ENCODE peak calls at places on chromosomes 5 and 9, in ten cellular contexts. J, D, Y, V, L, Q, X, U, K and H are unnamed samples.

GRCh38 chr5:127409236-127409921 is 108.1 kb upstream of the PRRC1 start:
- DNase-seq in Q (no peak), D (no peak), J (peak), K (no peak), X (no peak), V (no peak), L (no peak), Y (peak), U (no peak), H (no peak)

GRCh38 chr5:84115727-84116126 is 269.0 kb downstream of the EDIL3 start:
- DNase-seq in K (no peak), D (no peak), U (no peak), J (no peak), Y (no peak), X (no peak), V (no peak), Q (no peak), L (no peak), H (no peak)

GRCh38 chr9:87107072-87107471 is 159.8 kb upstream of the GAS1 start:
- DNase-seq in X (no peak), Q (peak), L (no peak), V (no peak), Y (peak), D (no peak), U (no peak), K (no peak), J (no peak), H (no peak)

GRCh38 chr9:130718576-130718975 is 25.0 kb downstream of the EXOSC2 start:
- DNase-seq in Y (no peak), Q (no peak), V (no peak), K (no peak), L (no peak), X (no peak), U (no peak), D (no peak), J (no peak), H (no peak)

GRCh38 chr9:30476826-30477225 is 1907.6 kb upstream of the ACO1 start:
- DNase-seq in Y (no peak), Q (no peak), K (no peak), D (no peak), X (no peak), U (no peak), L (no peak), V (no peak), J (no peak), H (no peak)

GRCh38 chr9:21305213-21305612 is at the start of gene IFNA5:
- DNase-seq in Q (no peak), X (no peak), Y (no peak), U (no peak), K (no peak), V (no peak), J (no peak), L (no peak), D (no peak), H (no peak)

GRCh38 chr5:132829742-132830435 is 558 bp downstream of the SHROOM1 start:
- DNase-seq in K (peak), L (peak), D (peak), X (peak), J (peak), Y (peak), Q (peak), U (peak), V (peak), H (peak)

GRCh38 chr9:19992556-19992955 is 203.7 kb upstream of the SLC24A2 start:
- DNase-seq in J (no peak), Y (no peak), K (no peak), Q (no peak), U (no peak), D (no peak), L (no peak), X (no peak), V (no peak), H (no peak)

GRCh38 chr5:58261605-58262004 is 198.3 kb downstream of the PLK2 start:
- DNase-seq in X (no peak), D (no peak), K (no peak), J (no peak), Y (no peak), V (no peak), U (no peak), Q (no peak), L (no peak), H (no peak)

GRCh38 chr9:126631254-126631653 is 17.5 kb downstream of the LMX1B start:
- DNase-seq in J (no peak), Y (no peak), X (no peak), D (no peak), U (no peak), L (no peak), Q (no peak), V (no peak), K (no peak), H (no peak)

GRCh38 chr5:56026863-56027300 is 32.1 kb upstream of the IL6ST start:
- DNase-seq in J (no peak), L (no peak), V (no peak), D (no peak), Y (no peak), K (no peak), X (peak), Q (no peak), U (no peak), H (no peak)

GRCh38 chr5:132103380-132103951 is 29.9 kb downstream of the CSF2 start:
- DNase-seq in K (peak), D (peak), Y (no peak), X (peak), Q (peak), J (no peak), V (peak), L (peak), U (peak), H (peak)

GRCh38 chr9:135081264-135081660 is 6.2 kb upstream of the OLFM1 start:
- DNase-seq in D (no peak), L (no peak), U (peak), V (no peak), K (no peak), Q (no peak), Y (no peak), X (no peak), J (no peak), H (no peak)

GRCh38 chr5:105587963-105588662 is 2025.5 kb upstream of the NUDT12 start:
- DNase-seq in L (no peak), K (no peak), D (no peak), J (no peak), X (no peak), U (no peak), Y (no peak), V (no peak), Q (no peak), H (no peak)

GRCh38 chr9:122661416-122661815 is at the start of gene OR1L1:
- DNase-seq in U (no peak), X (no peak), K (no peak), Q (no peak), V (no peak), J (no peak), D (no peak), Y (no peak), L (no peak), H (no peak)

GRCh38 chr9:33151007-33151557 is 16.1 kb downstream of the B4GALT1 start:
- DNase-seq in J (no peak), V (no peak), Q (no peak), K (no peak), X (peak), Y (no peak), L (no peak), U (no peak), D (no peak), H (peak)

GRCh38 chr9:70941191-70941590 is 180.2 kb downstream of the TRPM3 start:
- DNase-seq in K (no peak), V (no peak), Y (no peak), J (no peak), X (no peak), L (no peak), U (no peak), D (no peak), Q (no peak), H (no peak)

GRCh38 chr9:72228282-72228681 is 79.0 kb downstream of the GDA start:
- DNase-seq in J (no peak), K (no peak), U (no peak), V (no peak), D (no peak), X (no peak), L (no peak), Y (no peak), Q (no peak), H (no peak)

GRCh38 chr9:115165233-115165632 is 47.3 kb upstream of the TNC start:
- DNase-seq in V (no peak), D (no peak), L (no peak), J (no peak), X (no peak), Y (no peak), U (no peak), Q (no peak), K (no peak), H (no peak)

GRCh38 chr9:81374881-81375280 is 314.5 kb downstream of the TLE1 start:
- DNase-seq in L (no peak), Y (no peak), J (no peak), K (no peak), X (no peak), Q (no peak), U (no peak), D (no peak), V (no peak), H (no peak)